ENCODE peak calls at places on chromosomes 12 and 14, in four cellular contexts. X is AG09319, Z is T-helper 17 cell, Y is germinal center. H is an unnamed sample.

GRCh38 chr12:68148261-68148951 is 11.1 kb downstream of the IFNG start:
- DNase-seq in X (no peak), Z (no peak), Y (no peak), H (peak; percentile 19)

GRCh38 chr12:123580772-123581171 is 3.6 kb upstream of the TMED2 start:
- DNase-seq in X (no peak), Z (no peak), Y (no peak), H (no peak)

GRCh38 chr12:121893901-121894540 is 5.4 kb downstream of the PSMD9 start:
- DNase-seq in X (no peak), Z (no peak), Y (no peak), H (peak; percentile 65)

GRCh38 chr12:55925371-55925770 is 2.3 kb downstream of the PYM1 start:
- DNase-seq in X (no peak), Z (no peak), Y (no peak), H (no peak)

GRCh38 chr14:93337884-93338283 is 5.0 kb upstream of the BTBD7 start:
- DNase-seq in X (no peak), Z (no peak), Y (no peak), H (no peak)

GRCh38 chr14:74459289-74459946 is 33.4 kb upstream of the SYNDIG1L start:
- DNase-seq in X (peak; percentile 11), Z (no peak), Y (peak; percentile 24), H (peak; percentile 73)

GRCh38 chr12:131139363-131140068 is 185.8 kb downstream of the ADGRD1 start:
- DNase-seq in X (no peak), Z (no peak), Y (no peak), H (no peak)

GRCh38 chr12:10243803-10244520 is 31.3 kb downstream of the GABARAPL1 start:
- DNase-seq in X (no peak), Z (no peak), Y (no peak), H (no peak)

GRCh38 chr14:72786377-72787350 is 107.2 kb downstream of the DPF3 start:
- DNase-seq in X (no peak), Z (no peak), Y (no peak), H (no peak)

GRCh38 chr12:92140919-92141536 is 4.6 kb downstream of the BTG1 start:
- DNase-seq in X (no peak), Z (no peak), Y (no peak), H (no peak)

GRCh38 chr12:50187084-50187900 is 20.1 kb upstream of the CERS5 start:
- DNase-seq in X (no peak), Z (no peak), Y (no peak), H (no peak)

GRCh38 chr12:3077572-3078081 is 448 bp downstream of the TSPAN9 start:
- DNase-seq in X (no peak), Z (no peak), Y (no peak), H (no peak)

GRCh38 chr12:115522010-115522409 is 755.5 kb downstream of the MED13L start:
- DNase-seq in X (no peak), Z (no peak), Y (no peak), H (no peak)

GRCh38 chr12:67681145-67681778 is 32.7 kb downstream of the DYRK2 start:
- DNase-seq in X (peak; percentile 79), Z (no peak), Y (no peak), H (no peak)

GRCh38 chr14:99670361-99671229 is 13.5 kb upstream of the CYP46A1 start:
- DNase-seq in X (no peak), Z (no peak), Y (no peak), H (no peak)

GRCh38 chr14:56379956-56380355 is 199.6 kb upstream of the TMEM260 start:
- DNase-seq in X (peak; percentile 2), Z (no peak), Y (no peak), H (no peak)

H was measured in H7.